ENCODE peak calls at places on chromosome 12, in seven cellular contexts. K is PC-9, D is neural progenitor cell, P is MM.1S, F is AG04450, I is tibial artery, W is colonic mucosa. B is an unnamed sample.

GRCh38 chr12:28110329-28110728 is 79.9 kb upstream of the CCDC91 start:
- DNase-seq in K (no peak), D (peak), P (no peak), F (no peak), I (no peak), W (no peak), B (no peak)

GRCh38 chr12:6183689-6184441 is 16.3 kb upstream of the CD9 start:
- DNase-seq in K (no peak), D (no peak), P (no peak), F (no peak), I (no peak), W (peak), B (peak)

GRCh38 chr12:16027012-16027411 is 115.9 kb downstream of the DERA start:
- DNase-seq in K (no peak), D (no peak), P (no peak), F (no peak), I (no peak), W (no peak), B (no peak)

GRCh38 chr12:122884091-122884826 is 11.7 kb downstream of the VPS37B start:
- DNase-seq in K (no peak), D (no peak), P (no peak), F (no peak), I (no peak), W (no peak), B (no peak)

GRCh38 chr12:50326636-50327284 is 43.4 kb upstream of the LIMA1 start:
- DNase-seq in K (no peak), D (no peak), P (no peak), F (peak), I (no peak), W (peak), B (peak)

GRCh38 chr12:127550271-127550670 is 716.7 kb upstream of the TMEM132C start:
- DNase-seq in K (peak), D (no peak), P (no peak), F (no peak), I (no peak), W (no peak), B (no peak)

GRCh38 chr12:111268738-111269572 is 99.9 kb downstream of the PHETA1 start:
- DNase-seq in K (no peak), D (no peak), P (no peak), F (no peak), I (no peak), W (no peak), B (peak)

GRCh38 chr12:49283541-49284429 is 11.2 kb upstream of the PRPH start:
- DNase-seq in K (no peak), D (no peak), P (no peak), F (no peak), I (peak), W (no peak), B (peak)

GRCh38 chr12:46364777-46365580 is 7.6 kb downstream of the SLC38A2 start:
- DNase-seq in K (peak), D (no peak), P (no peak), F (no peak), I (no peak), W (peak), B (no peak)

GRCh38 chr12:65854629-65855028 is 30.3 kb downstream of the HMGA2 start:
- DNase-seq in K (no peak), D (no peak), P (no peak), F (no peak), I (no peak), W (no peak), B (no peak)

GRCh38 chr12:46473634-46474201 is 101.1 kb upstream of the SLC38A2 start:
- DNase-seq in K (peak), D (no peak), P (no peak), F (peak), I (peak), W (peak), B (no peak)

GRCh38 chr12:131332224-131332623 is 378.5 kb downstream of the ADGRD1 start:
- DNase-seq in K (no peak), D (no peak), P (no peak), F (no peak), I (no peak), W (no peak), B (no peak)

DNA sequence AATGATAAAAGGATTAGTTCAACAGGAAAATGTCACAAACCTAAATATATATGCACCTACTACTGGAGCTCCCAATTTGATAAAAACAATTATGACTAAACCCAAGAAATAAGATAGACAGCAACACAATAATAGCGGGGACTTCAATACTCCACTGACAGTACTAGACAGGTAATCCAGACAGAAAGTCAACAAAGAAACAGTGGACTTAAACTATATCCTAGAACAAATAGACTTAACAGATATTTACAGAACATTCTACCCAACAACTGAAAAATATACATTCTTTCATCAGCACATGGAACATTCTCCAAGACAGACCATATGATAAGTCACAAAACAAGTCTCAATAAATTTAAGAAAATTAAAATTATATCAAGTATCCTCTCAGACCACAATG is 28.0 kb upstream of the LGR5 start:
- DNase-seq in K (no peak), D (no peak), P (no peak), F (no peak), I (no peak), W (no peak), B (no peak)
- H3K4me3 ChIP-seq in K (no peak), D (no peak), P (no peak), F (no peak), I (no peak), W (no peak), B (peak)

DNA sequence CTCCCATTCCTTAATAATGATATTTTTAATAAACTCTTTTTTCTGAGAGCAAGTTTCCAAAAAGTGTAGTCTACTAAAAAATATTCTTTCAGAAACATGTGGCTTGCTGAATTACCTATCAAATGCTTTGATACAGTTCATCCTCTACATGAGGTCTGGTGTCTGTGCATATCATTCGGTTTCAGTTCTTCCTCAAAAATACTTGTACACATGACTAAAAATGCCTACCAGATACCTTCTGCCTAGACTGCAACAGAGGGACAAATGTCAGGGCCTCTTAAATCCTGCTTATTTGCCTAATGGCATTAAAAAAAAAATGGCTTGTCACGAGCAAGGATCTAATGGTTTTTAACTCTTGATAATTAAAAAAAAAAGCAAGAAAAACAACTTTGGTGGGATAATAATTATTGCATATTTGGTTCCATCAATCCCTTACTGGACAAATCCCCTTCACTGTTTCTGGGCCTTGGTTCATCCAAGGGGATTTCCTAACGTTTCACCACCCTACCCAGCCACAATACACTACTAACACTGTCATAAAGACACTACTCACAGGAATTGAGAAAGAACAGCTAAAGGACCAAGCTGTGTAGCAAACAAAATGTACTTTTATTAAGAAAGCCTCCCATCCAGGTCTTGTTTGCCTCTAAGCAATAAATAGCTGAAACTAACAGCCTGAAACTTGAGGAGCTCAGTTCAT is 45.7 kb downstream of the PARP11 start:
- DNase-seq in K (no peak), D (no peak), P (no peak), F (no peak), I (no peak), W (no peak), B (no peak)
- H3K27ac ChIP-seq in K (no peak), D (no peak), P (no peak), F (no peak), I (no peak), W (no peak), B (no peak)

DNA sequence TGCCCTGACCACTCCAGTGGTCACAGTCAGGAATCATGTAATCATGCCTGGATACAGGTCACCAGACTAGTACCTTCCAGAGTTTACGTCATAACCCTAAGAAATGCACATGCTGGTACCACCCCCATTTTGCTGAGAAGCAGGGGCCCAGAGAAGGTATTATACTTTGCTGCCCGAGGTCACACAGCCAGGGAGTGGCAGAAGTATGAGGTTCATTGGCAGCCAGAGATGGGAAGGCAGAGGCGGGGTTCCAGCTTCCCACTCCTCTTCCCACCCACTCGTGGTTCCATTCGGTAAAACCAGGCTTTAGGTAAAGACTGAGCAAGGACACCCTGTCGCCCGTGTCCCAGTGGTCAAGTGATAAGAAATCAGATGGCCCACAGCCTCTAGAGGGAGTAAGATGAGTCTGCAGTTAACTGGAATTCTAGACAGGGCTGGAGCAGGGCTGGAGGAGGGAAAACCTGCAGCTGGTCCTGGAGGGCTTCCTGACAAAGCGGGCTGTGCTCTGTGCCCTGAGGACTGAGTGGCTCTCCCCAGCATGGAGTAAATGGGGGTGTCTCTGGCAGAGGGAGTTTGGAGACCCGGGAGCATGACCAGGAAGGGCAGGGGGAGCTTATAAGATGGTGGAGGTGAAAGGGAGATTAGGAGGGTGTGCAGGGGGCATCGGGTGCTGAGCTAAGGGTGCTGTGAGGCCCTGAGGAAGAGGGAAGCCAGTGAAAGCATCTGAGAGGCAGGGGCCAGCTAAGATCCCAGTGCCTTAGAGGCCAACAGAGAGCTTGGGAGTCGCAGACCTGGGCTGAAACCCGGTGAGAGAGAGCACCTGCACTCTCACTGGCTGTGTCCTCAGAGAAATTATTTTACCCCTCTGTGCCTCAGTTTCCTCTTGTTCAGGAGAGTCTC is 5.7 kb downstream of the FAM222A start:
- DNase-seq in K (no peak), D (peak), P (no peak), F (no peak), I (no peak), W (no peak), B (peak)
- TF ChIP-seq CTCF in K (peak), D (peak), P (no peak), F (peak), I (no peak), W (no peak), B (peak)

GRCh38 chr12:76792828-76793227 is 28.9 kb downstream of the ZDHHC17 start:
- DNase-seq in K (no peak), D (no peak), P (no peak), F (no peak), I (no peak), W (no peak), B (no peak)
- H3K4me3 ChIP-seq in K (no peak), D (no peak), P (no peak), F (no peak), I (no peak), W (no peak), B (no peak)

B was measured in endodermal cell.